ENCODE peak calls at places on chromosomes 3 and 15, in seven cellular contexts. One of them, this sample, is unnamed.

GRCh38 chr15:59687831-59688230 is 1.3 kb downstream of the BNIP2 start:
- DNase-seq in HepG2: peak; percentile 15
- DNase-seq in GM12891: no peak
- DNase-seq in SK-N-SH: peak; percentile 11
- DNase-seq in GM12878: peak; percentile 5
- DNase-seq in H1: no peak
- DNase-seq in K562: no peak
- DNase-seq in this sample: no peak

GRCh38 chr3:11721114-11721440 is 77.4 kb upstream of the VGLL4 start:
- DNase-seq in SK-N-SH: no peak
- DNase-seq in K562: no peak
- DNase-seq in H1: no peak
- DNase-seq in GM12891: no peak
- DNase-seq in GM12878: no peak
- DNase-seq in HepG2: no peak
- DNase-seq in this sample: no peak

GRCh38 chr15:52778457-52778856 is 11.7 kb downstream of the ONECUT1 start:
- DNase-seq in H1: peak; percentile 46
- DNase-seq in HepG2: no peak
- DNase-seq in SK-N-SH: no peak
- DNase-seq in K562: no peak
- DNase-seq in GM12878: no peak
- DNase-seq in GM12891: no peak
- DNase-seq in this sample: no peak

GRCh38 chr3:116037954-116038911 is 407.1 kb downstream of the LSAMP start:
- DNase-seq in GM12891: peak; percentile 27
- DNase-seq in HepG2: no peak
- DNase-seq in SK-N-SH: no peak
- DNase-seq in GM12878: peak; percentile 58
- DNase-seq in K562: no peak
- DNase-seq in H1: no peak
- DNase-seq in this sample: no peak

GRCh38 chr3:58697552-58697951 is 31.0 kb upstream of the FAM3D start:
- DNase-seq in SK-N-SH: no peak
- DNase-seq in K562: no peak
- DNase-seq in HepG2: no peak
- DNase-seq in GM12878: no peak
- DNase-seq in H1: no peak
- DNase-seq in GM12891: no peak
- DNase-seq in this sample: no peak

GRCh38 chr15:90915808-90916440 is 12.8 kb downstream of the MAN2A2 start:
- DNase-seq in K562: peak; percentile 84
- DNase-seq in GM12878: no peak
- DNase-seq in H1: no peak
- DNase-seq in HepG2: no peak
- DNase-seq in SK-N-SH: no peak
- DNase-seq in GM12891: no peak
- DNase-seq in this sample: no peak

GRCh38 chr15:56749982-56750381 is 16.7 kb upstream of the ZNF280D start:
- DNase-seq in HepG2: no peak
- DNase-seq in SK-N-SH: no peak
- DNase-seq in K562: no peak
- DNase-seq in H1: no peak
- DNase-seq in GM12891: no peak
- DNase-seq in GM12878: no peak
- DNase-seq in this sample: no peak

GRCh38 chr15:77425104-77425503 is 4.4 kb downstream of the HMG20A start:
- DNase-seq in GM12878: no peak
- DNase-seq in SK-N-SH: no peak
- DNase-seq in H1: no peak
- DNase-seq in GM12891: no peak
- DNase-seq in K562: no peak
- DNase-seq in HepG2: peak; percentile 48
- DNase-seq in this sample: no peak

GRCh38 chr3:45043715-45044299 is 17.7 kb downstream of the CLEC3B start:
- DNase-seq in H1: no peak
- DNase-seq in GM12878: no peak
- DNase-seq in K562: peak; percentile 77
- DNase-seq in HepG2: no peak
- DNase-seq in GM12891: no peak
- DNase-seq in SK-N-SH: no peak
- DNase-seq in this sample: no peak

GRCh38 chr3:39208463-39209055 is 16.2 kb upstream of the XIRP1 start:
- DNase-seq in HepG2: peak; percentile 21
- DNase-seq in GM12891: no peak
- DNase-seq in GM12878: no peak
- DNase-seq in H1: no peak
- DNase-seq in SK-N-SH: peak; percentile 38
- DNase-seq in K562: peak; percentile 64
- DNase-seq in this sample: no peak

GRCh38 chr15:88484781-88485246 is 17.3 kb downstream of the MRPS11 start:
- DNase-seq in SK-N-SH: no peak
- DNase-seq in HepG2: no peak
- DNase-seq in K562: no peak
- DNase-seq in H1: no peak
- DNase-seq in GM12891: no peak
- DNase-seq in GM12878: no peak
- DNase-seq in this sample: no peak

GRCh38 chr3:40308725-40309438 is 625 bp upstream of the EIF1B start:
- DNase-seq in GM12878: no peak
- DNase-seq in K562: no peak
- DNase-seq in HepG2: no peak
- DNase-seq in H1: no peak
- DNase-seq in SK-N-SH: no peak
- DNase-seq in GM12891: no peak
- DNase-seq in this sample: peak; percentile 5

GRCh38 chr3:188066141-188066540 is 87.8 kb upstream of the LPP start:
- DNase-seq in SK-N-SH: no peak
- DNase-seq in HepG2: no peak
- DNase-seq in K562: no peak
- DNase-seq in GM12878: no peak
- DNase-seq in GM12891: no peak
- DNase-seq in H1: no peak
- DNase-seq in this sample: no peak

GRCh38 chr3:188071636-188072035 is 82.3 kb upstream of the LPP start:
- DNase-seq in GM12891: no peak
- DNase-seq in K562: no peak
- DNase-seq in SK-N-SH: no peak
- DNase-seq in H1: no peak
- DNase-seq in GM12878: no peak
- DNase-seq in HepG2: no peak
- DNase-seq in this sample: no peak

GRCh38 chr3:188064831-188065493 is 89.0 kb upstream of the LPP start:
- DNase-seq in GM12891: no peak
- DNase-seq in K562: no peak
- DNase-seq in H1: no peak
- DNase-seq in GM12878: no peak
- DNase-seq in SK-N-SH: no peak
- DNase-seq in HepG2: peak; percentile 57
- DNase-seq in this sample: no peak

DNA sequence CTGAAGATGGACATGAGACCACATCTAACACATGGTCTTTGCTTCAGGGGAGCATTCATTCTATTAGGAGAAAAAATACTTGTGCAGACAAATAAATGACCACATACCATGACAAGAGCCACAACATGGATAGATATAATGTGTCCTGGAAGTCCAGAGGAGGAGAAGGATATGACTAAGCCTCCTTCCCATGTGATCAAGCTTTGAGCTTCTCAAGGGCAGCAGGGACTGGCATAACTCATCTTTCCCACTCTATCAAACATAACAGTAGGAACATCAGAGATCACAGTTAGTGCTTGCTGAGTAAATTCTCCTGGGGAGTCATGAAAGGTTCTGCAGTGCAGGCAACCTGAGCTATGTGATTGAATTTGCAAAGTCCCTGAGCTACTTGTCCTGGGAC is 86.0 kb upstream of the LPP start:
- DNase-seq in GM12891: no peak
- DNase-seq in GM12878: no peak
- DNase-seq in K562: no peak
- DNase-seq in SK-N-SH: no peak
- DNase-seq in H1: no peak
- DNase-seq in HepG2: no peak
- DNase-seq in this sample: no peak
- TF ChIP-seq TAF1 in GM12891: no peak
- TF ChIP-seq TAF1 in GM12878: no peak
- TF ChIP-seq TAF1 in K562: no peak
- TF ChIP-seq TAF1 in SK-N-SH: no peak
- TF ChIP-seq TAF1 in H1: no peak
- TF ChIP-seq TAF1 in HepG2: no peak
- TF ChIP-seq TAF1 in this sample: no peak

GRCh38 chr3:133445111-133445510 is 45.3 kb downstream of the BFSP2 start:
- DNase-seq in GM12891: no peak
- DNase-seq in SK-N-SH: no peak
- DNase-seq in K562: no peak
- DNase-seq in GM12878: no peak
- DNase-seq in HepG2: no peak
- DNase-seq in H1: no peak
- DNase-seq in this sample: no peak
- TF ChIP-seq TAF1 in GM12891: no peak
- TF ChIP-seq TAF1 in SK-N-SH: no peak
- TF ChIP-seq TAF1 in K562: no peak
- TF ChIP-seq TAF1 in GM12878: no peak
- TF ChIP-seq TAF1 in HepG2: no peak
- TF ChIP-seq TAF1 in H1: no peak
- TF ChIP-seq TAF1 in this sample: no peak

DNA sequence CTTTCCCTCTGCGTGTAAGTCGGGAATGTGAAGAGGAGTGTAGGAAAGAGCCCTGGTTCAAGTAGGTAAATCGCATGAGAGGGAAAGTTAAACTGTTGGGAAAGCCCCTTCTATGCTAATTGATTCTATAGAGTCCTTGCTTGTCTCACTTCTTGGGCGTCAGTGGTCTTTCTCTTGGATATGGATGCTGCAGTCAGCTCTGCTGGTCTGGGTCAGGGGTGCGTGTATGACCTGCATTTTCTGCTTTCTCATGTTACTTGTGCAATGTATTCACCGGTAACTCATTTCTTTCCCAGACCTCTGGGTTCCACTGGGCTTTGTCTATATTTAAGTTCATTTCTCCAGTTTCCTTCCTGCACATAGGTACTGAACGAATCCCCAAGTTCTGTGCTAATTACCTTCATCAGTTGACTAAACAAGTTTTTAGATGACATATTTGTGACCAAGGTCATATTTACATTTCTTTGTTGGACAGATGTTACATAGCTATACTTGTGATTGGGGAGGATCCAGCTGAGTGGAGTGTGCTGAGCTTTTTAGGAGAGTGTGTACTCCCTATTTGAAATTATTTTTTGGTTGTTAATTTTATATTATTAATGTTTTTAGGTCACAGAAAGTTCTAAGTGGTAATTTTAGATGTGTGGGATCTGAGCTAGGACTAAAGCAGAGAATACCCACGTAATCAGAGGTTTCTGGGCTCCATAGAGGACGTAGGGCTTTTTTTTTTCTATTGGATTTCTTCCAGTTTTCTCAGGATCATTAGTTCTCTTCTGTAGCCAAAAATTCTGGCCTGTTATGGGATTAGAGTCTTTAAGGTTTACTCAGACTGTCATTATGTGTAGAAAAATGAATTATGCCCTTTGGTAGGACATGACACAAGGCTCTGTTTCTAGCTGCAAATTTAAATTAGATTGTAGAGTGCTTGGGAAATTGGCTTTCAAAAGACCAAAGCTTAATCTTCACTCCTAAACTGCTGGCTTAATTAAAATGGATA is 1.6 kb downstream of the SETD5 start:
- DNase-seq in HepG2: peak; percentile 62
- DNase-seq in GM12891: no peak
- DNase-seq in K562: peak; percentile 46
- DNase-seq in H1: no peak
- DNase-seq in GM12878: no peak
- DNase-seq in SK-N-SH: no peak
- DNase-seq in this sample: no peak
- TF ChIP-seq TAF1 in HepG2: no peak
- TF ChIP-seq TAF1 in GM12891: peak; percentile 22
- TF ChIP-seq TAF1 in K562: peak; percentile 65
- TF ChIP-seq TAF1 in H1: peak; percentile 76
- TF ChIP-seq TAF1 in GM12878: no peak
- TF ChIP-seq TAF1 in SK-N-SH: no peak
- TF ChIP-seq TAF1 in this sample: no peak

DNA sequence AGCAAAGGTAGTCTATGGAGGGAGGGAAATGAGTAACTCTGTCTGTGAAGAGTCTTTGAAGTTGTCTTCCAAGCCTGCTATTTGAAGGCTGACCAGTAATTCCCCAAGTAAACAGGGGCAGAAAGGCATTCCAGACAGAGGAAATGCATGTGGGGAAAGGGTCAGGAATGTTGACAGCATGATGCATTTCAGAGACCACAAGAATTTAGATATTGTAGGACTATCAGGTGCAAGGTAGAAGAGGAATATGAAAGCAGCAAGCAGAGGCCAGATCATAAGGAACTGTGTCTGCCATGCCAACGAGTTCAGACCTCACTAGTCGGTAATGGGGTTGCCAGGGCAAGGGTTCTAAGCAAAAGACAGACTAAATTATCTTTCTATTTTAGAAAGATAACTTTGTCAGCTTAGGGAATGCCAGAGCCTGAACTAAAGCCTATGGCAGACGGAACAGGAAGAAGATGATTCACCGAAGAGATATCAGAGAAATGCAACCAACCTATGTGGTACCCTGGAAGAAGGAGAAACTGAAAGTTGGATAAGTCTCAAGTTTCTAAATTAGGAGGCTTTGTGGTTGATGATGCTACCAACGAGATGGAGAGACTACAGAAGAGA is 327.0 kb upstream of the RORA start:
- DNase-seq in K562: no peak
- DNase-seq in GM12878: no peak
- DNase-seq in GM12891: no peak
- DNase-seq in SK-N-SH: no peak
- DNase-seq in H1: no peak
- DNase-seq in HepG2: peak; percentile 14
- DNase-seq in this sample: no peak
- TF ChIP-seq TAF1 in K562: no peak
- TF ChIP-seq TAF1 in GM12878: no peak
- TF ChIP-seq TAF1 in GM12891: no peak
- TF ChIP-seq TAF1 in SK-N-SH: no peak
- TF ChIP-seq TAF1 in H1: no peak
- TF ChIP-seq TAF1 in HepG2: no peak
- TF ChIP-seq TAF1 in this sample: no peak

GRCh38 chr3:67655364-67656121 is 1.1 kb upstream of the SUCLG2 start:
- DNase-seq in K562: no peak
- DNase-seq in H1: no peak
- DNase-seq in GM12891: no peak
- DNase-seq in GM12878: peak; percentile 57
- DNase-seq in SK-N-SH: no peak
- DNase-seq in HepG2: peak; percentile 20
- DNase-seq in this sample: no peak
- TF ChIP-seq TAF1 in K562: no peak
- TF ChIP-seq TAF1 in H1: no peak
- TF ChIP-seq TAF1 in GM12891: no peak
- TF ChIP-seq TAF1 in GM12878: peak; percentile 30
- TF ChIP-seq TAF1 in SK-N-SH: no peak
- TF ChIP-seq TAF1 in HepG2: no peak
- TF ChIP-seq TAF1 in this sample: no peak

DNA sequence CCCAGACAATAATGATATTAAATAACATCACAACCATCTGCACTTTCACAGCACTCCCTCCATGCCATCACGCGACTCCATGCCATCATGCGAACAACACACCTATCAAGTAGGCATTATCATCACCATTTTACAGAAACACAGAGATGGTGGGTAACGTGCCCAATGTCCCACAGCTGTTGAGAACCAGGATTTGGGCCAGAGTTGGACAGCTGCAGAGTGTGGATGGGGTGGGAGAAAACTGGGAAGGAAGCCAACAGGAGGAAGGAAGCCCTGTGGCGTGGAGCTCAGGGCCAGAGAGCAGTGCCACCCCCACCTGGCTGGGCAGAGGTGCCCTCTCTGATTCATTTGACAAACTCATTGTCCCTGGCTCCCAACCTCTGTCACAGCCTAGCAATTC is 29.0 kb downstream of the RBPMS2 start:
- DNase-seq in SK-N-SH: no peak
- DNase-seq in K562: no peak
- DNase-seq in GM12891: no peak
- DNase-seq in H1: no peak
- DNase-seq in HepG2: no peak
- DNase-seq in GM12878: no peak
- DNase-seq in this sample: no peak
- TF ChIP-seq TAF1 in SK-N-SH: no peak
- TF ChIP-seq TAF1 in K562: no peak
- TF ChIP-seq TAF1 in GM12891: no peak
- TF ChIP-seq TAF1 in H1: no peak
- TF ChIP-seq TAF1 in HepG2: no peak
- TF ChIP-seq TAF1 in GM12878: no peak
- TF ChIP-seq TAF1 in this sample: no peak

This sample was measured in GM12892.